ENCODE peak calls at places on chromosome 17, in ten cellular contexts. One of them, this sample, is unnamed.

GRCh38 chr17:2418572-2418971 is 17.7 kb upstream of the MNT start:
- DNase-seq in BJ: no peak
- DNase-seq in ovary: peak; percentile 66
- DNase-seq in HFFc6: no peak
- DNase-seq in lower leg skin: no peak
- DNase-seq in hepatocyte: no peak
- DNase-seq in GM10248: no peak
- DNase-seq in neural crest cell: no peak
- DNase-seq in neural progenitor cell: no peak
- DNase-seq in testis: peak; percentile 74
- DNase-seq in this sample: no peak

GRCh38 chr17:5031365-5032082 is 3.7 kb downstream of the SLC52A1 start:
- DNase-seq in BJ: no peak
- DNase-seq in ovary: peak; percentile 82
- DNase-seq in HFFc6: peak; percentile 60
- DNase-seq in lower leg skin: peak; percentile 95
- DNase-seq in hepatocyte: peak; percentile 91
- DNase-seq in GM10248: peak; percentile 91
- DNase-seq in neural crest cell: peak; percentile 89
- DNase-seq in neural progenitor cell: peak; percentile 90
- DNase-seq in testis: peak; percentile 82
- DNase-seq in this sample: peak; percentile 79

GRCh38 chr17:21573961-21574610 is 118.2 kb upstream of the KCNJ18 start:
- DNase-seq in BJ: peak; percentile 33
- DNase-seq in ovary: peak; percentile 77
- DNase-seq in HFFc6: no peak
- DNase-seq in lower leg skin: no peak
- DNase-seq in hepatocyte: no peak
- DNase-seq in GM10248: no peak
- DNase-seq in neural crest cell: no peak
- DNase-seq in neural progenitor cell: no peak
- DNase-seq in testis: peak; percentile 89
- DNase-seq in this sample: no peak

GRCh38 chr17:63961355-63962207 is 11.1 kb downstream of the SCN4A start:
- DNase-seq in BJ: no peak
- DNase-seq in ovary: peak; percentile 85
- DNase-seq in HFFc6: peak; percentile 8
- DNase-seq in lower leg skin: peak; percentile 95
- DNase-seq in hepatocyte: peak; percentile 80
- DNase-seq in GM10248: peak; percentile 74
- DNase-seq in neural crest cell: peak; percentile 81
- DNase-seq in neural progenitor cell: peak; percentile 98
- DNase-seq in testis: peak; percentile 84
- DNase-seq in this sample: peak; percentile 59

GRCh38 chr17:49249292-49249794 is 18.8 kb upstream of the PHOSPHO1 start:
- DNase-seq in BJ: no peak
- DNase-seq in ovary: no peak
- DNase-seq in HFFc6: no peak
- DNase-seq in lower leg skin: no peak
- DNase-seq in hepatocyte: no peak
- DNase-seq in GM10248: no peak
- DNase-seq in neural crest cell: no peak
- DNase-seq in neural progenitor cell: no peak
- DNase-seq in testis: peak; percentile 27
- DNase-seq in this sample: no peak

GRCh38 chr17:9729034-9729650 is 62.2 kb downstream of the DHRS7C start:
- DNase-seq in BJ: peak; percentile 6
- DNase-seq in ovary: no peak
- DNase-seq in HFFc6: peak; percentile 58
- DNase-seq in lower leg skin: no peak
- DNase-seq in hepatocyte: peak; percentile 66
- DNase-seq in GM10248: peak; percentile 74
- DNase-seq in neural crest cell: no peak
- DNase-seq in neural progenitor cell: peak; percentile 56
- DNase-seq in testis: peak; percentile 50
- DNase-seq in this sample: no peak

GRCh38 chr17:60610481-60610880 is 10.5 kb downstream of the PPM1D start:
- DNase-seq in BJ: no peak
- DNase-seq in ovary: no peak
- DNase-seq in HFFc6: no peak
- DNase-seq in lower leg skin: no peak
- DNase-seq in hepatocyte: no peak
- DNase-seq in GM10248: no peak
- DNase-seq in neural crest cell: no peak
- DNase-seq in neural progenitor cell: no peak
- DNase-seq in testis: no peak
- DNase-seq in this sample: no peak

GRCh38 chr17:76733618-76733957 is 3.5 kb downstream of the SRSF2 start:
- DNase-seq in BJ: no peak
- DNase-seq in ovary: no peak
- DNase-seq in HFFc6: no peak
- DNase-seq in lower leg skin: no peak
- DNase-seq in hepatocyte: no peak
- DNase-seq in GM10248: no peak
- DNase-seq in neural crest cell: no peak
- DNase-seq in neural progenitor cell: no peak
- DNase-seq in testis: no peak
- DNase-seq in this sample: no peak

GRCh38 chr17:64780096-64781012 is 118.2 kb upstream of the SMURF2 start:
- DNase-seq in BJ: no peak
- DNase-seq in ovary: peak; percentile 50
- DNase-seq in HFFc6: no peak
- DNase-seq in lower leg skin: peak; percentile 94
- DNase-seq in hepatocyte: peak; percentile 83
- DNase-seq in GM10248: peak; percentile 58
- DNase-seq in neural crest cell: no peak
- DNase-seq in neural progenitor cell: peak; percentile 89
- DNase-seq in testis: peak; percentile 29
- DNase-seq in this sample: no peak

GRCh38 chr17:77493901-77494663 is 353.3 kb downstream of the SEC14L1 start:
- DNase-seq in BJ: no peak
- DNase-seq in ovary: peak; percentile 28
- DNase-seq in HFFc6: no peak
- DNase-seq in lower leg skin: peak; percentile 67
- DNase-seq in hepatocyte: no peak
- DNase-seq in GM10248: no peak
- DNase-seq in neural crest cell: no peak
- DNase-seq in neural progenitor cell: no peak
- DNase-seq in testis: no peak
- DNase-seq in this sample: peak; percentile 14

GRCh38 chr17:69030145-69030544 is 30.6 kb downstream of the ABCA9 start:
- DNase-seq in BJ: no peak
- DNase-seq in ovary: no peak
- DNase-seq in HFFc6: no peak
- DNase-seq in lower leg skin: no peak
- DNase-seq in hepatocyte: no peak
- DNase-seq in GM10248: no peak
- DNase-seq in neural crest cell: no peak
- DNase-seq in neural progenitor cell: no peak
- DNase-seq in testis: no peak
- DNase-seq in this sample: no peak

GRCh38 chr17:57033296-57033695 is 51.8 kb upstream of the AKAP1 start:
- DNase-seq in BJ: no peak
- DNase-seq in ovary: no peak
- DNase-seq in HFFc6: no peak
- DNase-seq in lower leg skin: no peak
- DNase-seq in hepatocyte: no peak
- DNase-seq in GM10248: no peak
- DNase-seq in neural crest cell: no peak
- DNase-seq in neural progenitor cell: no peak
- DNase-seq in testis: peak; percentile 45
- DNase-seq in this sample: no peak

DNA sequence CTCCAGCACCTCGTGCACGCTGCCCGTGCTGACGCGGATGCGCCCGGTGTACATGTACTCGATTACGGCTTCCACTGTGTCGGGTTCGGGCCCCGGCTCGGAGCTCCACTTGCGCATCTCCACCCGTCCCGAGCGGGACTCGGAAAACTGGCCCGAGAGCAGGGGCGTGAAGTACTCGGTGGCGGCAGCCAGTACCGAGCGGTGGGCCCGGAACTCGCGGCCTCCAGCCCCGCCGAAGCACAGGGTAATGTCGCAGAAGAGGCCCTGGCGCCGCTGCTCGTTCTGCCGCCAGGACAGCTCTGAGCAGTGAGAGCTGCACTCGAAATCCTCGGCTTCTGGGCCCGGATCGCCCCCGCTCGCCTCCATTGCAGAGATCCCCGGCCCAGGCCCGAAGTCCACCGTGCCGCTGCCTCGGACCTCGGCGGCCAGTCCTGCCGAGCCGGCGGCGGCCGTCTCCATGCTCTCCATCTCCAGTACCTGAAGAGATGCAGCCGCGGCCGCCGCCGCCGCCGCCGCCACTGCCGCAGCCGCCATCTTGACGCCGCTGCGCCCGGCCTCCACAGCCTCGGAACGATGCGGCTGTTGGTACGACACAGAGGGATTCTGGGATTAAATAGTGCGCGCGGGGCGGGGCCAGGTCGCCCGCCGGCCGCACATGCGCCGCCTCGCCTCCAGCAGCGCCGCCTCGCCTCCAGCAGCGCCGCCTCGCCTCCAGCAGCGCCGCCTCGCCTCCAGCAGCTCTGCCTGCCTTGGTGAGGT is at the start of gene KLHL11:
- DNase-seq in BJ: peak; percentile 37
- DNase-seq in ovary: peak; percentile 92
- DNase-seq in HFFc6: peak; percentile 87
- DNase-seq in lower leg skin: peak; percentile 96
- DNase-seq in hepatocyte: peak; percentile 96
- DNase-seq in GM10248: peak; percentile 94
- DNase-seq in neural crest cell: peak; percentile 82
- DNase-seq in neural progenitor cell: peak; percentile 97
- DNase-seq in testis: peak; percentile 95
- DNase-seq in this sample: peak; percentile 65
- TF ChIP-seq CTCF in BJ: no peak
- TF ChIP-seq CTCF in ovary: no peak
- TF ChIP-seq CTCF in HFFc6: no peak
- TF ChIP-seq CTCF in lower leg skin: no peak
- TF ChIP-seq CTCF in hepatocyte: no peak
- TF ChIP-seq CTCF in GM10248: no peak
- TF ChIP-seq CTCF in neural crest cell: no peak
- TF ChIP-seq CTCF in neural progenitor cell: no peak
- TF ChIP-seq CTCF in testis: no peak
- TF ChIP-seq CTCF in this sample: no peak

GRCh38 chr17:81393684-81394376 is 1.4 kb upstream of the BAHCC1 start:
- DNase-seq in BJ: peak; percentile 92
- DNase-seq in ovary: peak; percentile 100
- DNase-seq in HFFc6: peak; percentile 100
- DNase-seq in lower leg skin: peak; percentile 100
- DNase-seq in hepatocyte: peak; percentile 100
- DNase-seq in GM10248: peak; percentile 79
- DNase-seq in neural crest cell: peak; percentile 100
- DNase-seq in neural progenitor cell: peak; percentile 100
- DNase-seq in testis: peak; percentile 100
- DNase-seq in this sample: peak; percentile 100
- TF ChIP-seq CTCF in BJ: no peak
- TF ChIP-seq CTCF in ovary: peak; percentile 34
- TF ChIP-seq CTCF in HFFc6: peak; percentile 62
- TF ChIP-seq CTCF in lower leg skin: no peak
- TF ChIP-seq CTCF in hepatocyte: peak; percentile 13
- TF ChIP-seq CTCF in GM10248: no peak
- TF ChIP-seq CTCF in neural crest cell: peak; percentile 43
- TF ChIP-seq CTCF in neural progenitor cell: peak; percentile 40
- TF ChIP-seq CTCF in testis: peak; percentile 14
- TF ChIP-seq CTCF in this sample: no peak

DNA sequence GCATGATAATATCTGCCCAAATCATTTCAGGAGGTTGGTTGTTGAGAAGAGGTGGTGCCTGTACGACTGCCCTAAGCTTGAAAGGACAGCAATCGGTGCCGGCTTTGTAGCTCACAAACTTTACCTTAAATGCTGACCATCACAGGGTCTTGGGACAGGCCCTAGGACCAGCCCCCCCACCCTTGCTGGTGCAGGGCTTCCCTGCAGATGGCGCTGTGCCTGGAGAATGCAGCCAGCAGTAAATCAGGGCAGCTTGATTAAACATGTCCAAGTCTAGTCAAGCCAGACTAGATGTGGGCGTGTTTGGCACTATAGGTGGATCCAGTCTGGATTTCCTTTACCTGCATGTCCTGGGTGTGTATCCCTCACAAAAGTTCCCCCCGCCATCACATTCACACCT is 135.5 kb upstream of the CRHR1 start:
- DNase-seq in BJ: no peak
- DNase-seq in ovary: no peak
- DNase-seq in HFFc6: no peak
- DNase-seq in lower leg skin: no peak
- DNase-seq in hepatocyte: no peak
- DNase-seq in GM10248: no peak
- DNase-seq in neural crest cell: no peak
- DNase-seq in neural progenitor cell: peak; percentile 65
- DNase-seq in testis: no peak
- DNase-seq in this sample: no peak
- TF ChIP-seq CTCF in BJ: no peak
- TF ChIP-seq CTCF in ovary: no peak
- TF ChIP-seq CTCF in HFFc6: peak; percentile 41
- TF ChIP-seq CTCF in lower leg skin: no peak
- TF ChIP-seq CTCF in hepatocyte: no peak
- TF ChIP-seq CTCF in GM10248: no peak
- TF ChIP-seq CTCF in neural crest cell: peak; percentile 34
- TF ChIP-seq CTCF in neural progenitor cell: peak; percentile 71
- TF ChIP-seq CTCF in testis: no peak
- TF ChIP-seq CTCF in this sample: no peak

GRCh38 chr17:45395569-45396415 is 36.9 kb downstream of the ARHGAP27 start:
- DNase-seq in BJ: no peak
- DNase-seq in ovary: peak; percentile 45
- DNase-seq in HFFc6: no peak
- DNase-seq in lower leg skin: no peak
- DNase-seq in hepatocyte: no peak
- DNase-seq in GM10248: no peak
- DNase-seq in neural crest cell: no peak
- DNase-seq in neural progenitor cell: no peak
- DNase-seq in testis: no peak
- DNase-seq in this sample: no peak

GRCh38 chr17:45396496-45397205 is 36.0 kb downstream of the ARHGAP27 start:
- DNase-seq in BJ: no peak
- DNase-seq in ovary: no peak
- DNase-seq in HFFc6: no peak
- DNase-seq in lower leg skin: no peak
- DNase-seq in hepatocyte: no peak
- DNase-seq in GM10248: no peak
- DNase-seq in neural crest cell: no peak
- DNase-seq in neural progenitor cell: no peak
- DNase-seq in testis: no peak
- DNase-seq in this sample: no peak

GRCh38 chr17:45393477-45393876 is 39.2 kb downstream of the ARHGAP27 start:
- DNase-seq in BJ: no peak
- DNase-seq in ovary: no peak
- DNase-seq in HFFc6: no peak
- DNase-seq in lower leg skin: no peak
- DNase-seq in hepatocyte: no peak
- DNase-seq in GM10248: no peak
- DNase-seq in neural crest cell: no peak
- DNase-seq in neural progenitor cell: no peak
- DNase-seq in testis: no peak
- DNase-seq in this sample: no peak

GRCh38 chr17:45394001-45394912 is 38.4 kb downstream of the ARHGAP27 start:
- DNase-seq in BJ: no peak
- DNase-seq in ovary: no peak
- DNase-seq in HFFc6: no peak
- DNase-seq in lower leg skin: no peak
- DNase-seq in hepatocyte: no peak
- DNase-seq in GM10248: no peak
- DNase-seq in neural crest cell: no peak
- DNase-seq in neural progenitor cell: no peak
- DNase-seq in testis: no peak
- DNase-seq in this sample: no peak

GRCh38 chr17:45394913-45395568 is 37.6 kb downstream of the ARHGAP27 start:
- DNase-seq in BJ: peak; percentile 27
- DNase-seq in ovary: peak; percentile 79
- DNase-seq in HFFc6: peak; percentile 74
- DNase-seq in lower leg skin: peak; percentile 91
- DNase-seq in hepatocyte: peak; percentile 89
- DNase-seq in GM10248: peak; percentile 75
- DNase-seq in neural crest cell: peak; percentile 85
- DNase-seq in neural progenitor cell: peak; percentile 94
- DNase-seq in testis: peak; percentile 82
- DNase-seq in this sample: no peak
- TF ChIP-seq CTCF in BJ: peak; percentile 80
- TF ChIP-seq CTCF in ovary: peak; percentile 65
- TF ChIP-seq CTCF in HFFc6: peak; percentile 94
- TF ChIP-seq CTCF in lower leg skin: no peak
- TF ChIP-seq CTCF in hepatocyte: peak; percentile 76
- TF ChIP-seq CTCF in GM10248: peak; percentile 39
- TF ChIP-seq CTCF in neural crest cell: peak; percentile 83
- TF ChIP-seq CTCF in neural progenitor cell: peak; percentile 83
- TF ChIP-seq CTCF in testis: peak; percentile 45
- TF ChIP-seq CTCF in this sample: no peak

This sample was measured in omental fat pad.